ENCODE peak calls at places on chromosomes 12 and 14, in five cellular contexts. L is K562, V is H1, G is HepG2, S is SK-N-SH. M is an unnamed sample.

GRCh38 chr14:31827325-31827724 is 249.8 kb upstream of the ARHGAP5 start:
- DNase-seq in V (no peak), L (no peak), S (no peak), G (no peak), M (no peak)

GRCh38 chr12:91413591-91413990 is 231.0 kb upstream of the DCN start:
- DNase-seq in S (peak; percentile 57), G (no peak), L (no peak), V (no peak), M (no peak)

GRCh38 chr12:2432856-2433255 is 361.9 kb upstream of the FKBP4 start:
- DNase-seq in L (no peak), G (no peak), S (no peak), V (no peak), M (no peak)

GRCh38 chr14:99397698-99398097 is 83.0 kb downstream of the SETD3 start:
- DNase-seq in L (no peak), S (no peak), G (no peak), V (no peak), M (no peak)

GRCh38 chr12:55737581-55738112 is 5.3 kb upstream of the GDF11 start:
- DNase-seq in G (no peak), S (peak; percentile 37), V (no peak), L (no peak), M (no peak)

GRCh38 chr12:95836185-95836609 is 22.6 kb upstream of the SNRPF start:
- DNase-seq in V (no peak), S (peak; percentile 21), L (no peak), G (no peak), M (peak; percentile 43)

GRCh38 chr12:97862072-97862471 is 399.5 kb downstream of the RMST start:
- DNase-seq in G (no peak), L (no peak), S (no peak), V (no peak), M (no peak)

GRCh38 chr14:28756896-28757570 is 9.6 kb upstream of the FOXG1 start:
- DNase-seq in V (peak; percentile 58), G (peak; percentile 72), S (peak; percentile 52), L (peak; percentile 40), M (peak; percentile 42)

GRCh38 chr12:83823386-83824045 is 1089.1 kb downstream of the SLC6A15 start:
- DNase-seq in V (peak; percentile 78), L (peak; percentile 20), S (peak; percentile 12), G (peak; percentile 27), M (peak; percentile 61)

GRCh38 chr12:104750061-104750460 is 208.0 kb downstream of the SLC41A2 start:
- DNase-seq in L (peak; percentile 20), V (no peak), G (no peak), S (no peak), M (no peak)

GRCh38 chr12:105226219-105226618 is 9.8 kb downstream of the APPL2 start:
- DNase-seq in V (no peak), G (no peak), S (peak; percentile 73), L (peak; percentile 20), M (no peak)

GRCh38 chr14:68621400-68622365 is 171.2 kb downstream of the ZFP36L1 start:
- DNase-seq in G (no peak), L (no peak), V (peak; percentile 16), S (no peak), M (no peak)

GRCh38 chr14:50920482-50921225 is 23.6 kb downstream of the PYGL start:
- DNase-seq in V (no peak), S (no peak), G (peak; percentile 90), L (no peak), M (no peak)
- TF ChIP-seq MAX in V (no peak), S (no peak), G (no peak), L (no peak), M (no peak)

GRCh38 chr14:55553791-55554190 is 26.2 kb upstream of the KTN1 start:
- DNase-seq in L (no peak), G (no peak), V (no peak), S (no peak), M (no peak)
- TF ChIP-seq RAD21 in L (no peak), G (no peak), V (no peak), S (no peak), M (no peak)

GRCh38 chr12:7013101-7013500 is 5.2 kb downstream of the LPCAT3 start:
- DNase-seq in S (no peak), G (no peak), V (no peak), L (no peak), M (no peak)
- TF ChIP-seq EP300 in S (no peak), G (no peak), V (no peak), L (no peak), M (no peak)

DNA sequence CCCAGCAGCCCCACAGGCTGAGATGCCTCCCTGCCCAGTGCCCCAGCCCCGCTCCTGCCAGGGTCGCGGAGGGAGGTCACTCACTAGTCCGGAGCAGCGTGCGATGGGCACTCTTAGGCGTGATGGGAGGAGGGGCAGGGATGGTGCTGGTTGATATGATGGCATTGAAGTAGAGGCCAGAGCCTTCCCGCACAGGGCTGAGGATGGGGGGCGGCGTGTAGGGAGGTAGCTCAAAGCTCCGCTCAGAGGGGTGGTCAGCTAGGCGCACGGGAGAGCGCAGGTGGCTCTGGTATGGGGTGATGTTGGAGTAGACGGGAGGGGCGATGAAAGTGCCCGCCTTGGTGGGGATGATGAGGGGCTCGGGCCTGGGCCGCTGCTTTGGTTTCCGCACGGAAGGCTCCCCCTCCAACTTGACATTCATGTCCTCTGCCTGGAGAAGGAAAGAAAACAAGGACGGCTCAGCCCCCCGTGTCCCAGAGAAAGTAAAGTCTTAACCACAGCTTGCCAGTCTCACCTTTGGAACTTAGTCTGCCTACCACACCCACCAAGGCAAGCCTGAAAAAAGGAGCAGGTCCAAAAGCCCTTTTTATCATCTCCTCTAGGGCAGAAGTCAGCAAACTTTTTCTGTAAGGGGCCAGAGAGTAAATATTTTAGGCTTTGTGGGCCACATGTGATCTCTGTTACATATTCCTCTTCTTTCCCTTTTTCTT is 15.5 kb upstream of the PNMA1 start:
- DNase-seq in V (no peak), S (peak; percentile 22), L (no peak), G (no peak), M (no peak)
- TF ChIP-seq MAX in V (no peak), S (no peak), L (no peak), G (no peak), M (no peak)

M was measured in A549.